ENCODE peak calls at places on chromosomes 16 and 17, in eight cellular contexts. One of them, this sample, is unnamed.

GRCh38 chr17:71163121-71163812 is 957.6 kb upstream of the SOX9 start:
- DNase-seq in body of pancreas: peak
- DNase-seq in AG09309: no peak
- DNase-seq in right cardiac atrium: no peak
- DNase-seq in IMR-90: peak
- DNase-seq in endodermal cell: no peak
- DNase-seq in lung: peak
- DNase-seq in lower leg skin: no peak
- DNase-seq in this sample: no peak

GRCh38 chr17:13727441-13728171 is 125.9 kb upstream of the HS3ST3A1 start:
- DNase-seq in lung: no peak
- DNase-seq in body of pancreas: no peak
- DNase-seq in right cardiac atrium: no peak
- DNase-seq in lower leg skin: no peak
- DNase-seq in AG09309: peak
- DNase-seq in IMR-90: peak
- DNase-seq in endodermal cell: no peak
- DNase-seq in this sample: no peak

GRCh38 chr17:34269969-34270368 is at the start of gene CCL7:
- DNase-seq in endodermal cell: no peak
- DNase-seq in right cardiac atrium: no peak
- DNase-seq in IMR-90: peak
- DNase-seq in lung: no peak
- DNase-seq in AG09309: no peak
- DNase-seq in lower leg skin: no peak
- DNase-seq in body of pancreas: no peak
- DNase-seq in this sample: no peak

GRCh38 chr17:979539-980405 is at the start of gene NXN:
- DNase-seq in body of pancreas: peak
- DNase-seq in endodermal cell: peak
- DNase-seq in lung: peak
- DNase-seq in AG09309: no peak
- DNase-seq in IMR-90: peak
- DNase-seq in right cardiac atrium: peak
- DNase-seq in lower leg skin: peak
- DNase-seq in this sample: peak

GRCh38 chr17:5866978-5867377 is 203.2 kb upstream of the WSCD1 start:
- DNase-seq in AG09309: no peak
- DNase-seq in right cardiac atrium: no peak
- DNase-seq in body of pancreas: no peak
- DNase-seq in lower leg skin: no peak
- DNase-seq in IMR-90: no peak
- DNase-seq in endodermal cell: no peak
- DNase-seq in lung: no peak
- DNase-seq in this sample: no peak

GRCh38 chr16:4265676-4266075 is 7.1 kb downstream of the TFAP4 start:
- DNase-seq in right cardiac atrium: no peak
- DNase-seq in AG09309: no peak
- DNase-seq in endodermal cell: no peak
- DNase-seq in IMR-90: no peak
- DNase-seq in body of pancreas: peak
- DNase-seq in lung: no peak
- DNase-seq in lower leg skin: no peak
- DNase-seq in this sample: no peak

GRCh38 chr16:53982631-53983042 is 278.7 kb downstream of the FTO start:
- DNase-seq in lower leg skin: no peak
- DNase-seq in lung: no peak
- DNase-seq in AG09309: no peak
- DNase-seq in IMR-90: no peak
- DNase-seq in body of pancreas: no peak
- DNase-seq in endodermal cell: no peak
- DNase-seq in right cardiac atrium: no peak
- DNase-seq in this sample: no peak

GRCh38 chr16:15647615-15648014 is 2.4 kb upstream of the NDE1 start:
- DNase-seq in endodermal cell: no peak
- DNase-seq in lower leg skin: no peak
- DNase-seq in right cardiac atrium: no peak
- DNase-seq in body of pancreas: no peak
- DNase-seq in AG09309: no peak
- DNase-seq in lung: no peak
- DNase-seq in IMR-90: no peak
- DNase-seq in this sample: no peak

GRCh38 chr17:34633351-34633750 is 54.0 kb downstream of the TMEM132E start:
- DNase-seq in AG09309: no peak
- DNase-seq in lower leg skin: no peak
- DNase-seq in endodermal cell: peak
- DNase-seq in lung: no peak
- DNase-seq in right cardiac atrium: no peak
- DNase-seq in body of pancreas: no peak
- DNase-seq in IMR-90: no peak
- DNase-seq in this sample: no peak

GRCh38 chr17:39928868-39929651 is 1.5 kb downstream of the LRRC3C start:
- DNase-seq in lower leg skin: no peak
- DNase-seq in AG09309: peak
- DNase-seq in body of pancreas: no peak
- DNase-seq in endodermal cell: no peak
- DNase-seq in lung: no peak
- DNase-seq in IMR-90: peak
- DNase-seq in right cardiac atrium: no peak
- DNase-seq in this sample: no peak

GRCh38 chr17:54864070-54864469 is 36.6 kb upstream of the TOM1L1 start:
- DNase-seq in endodermal cell: no peak
- DNase-seq in AG09309: no peak
- DNase-seq in lower leg skin: no peak
- DNase-seq in body of pancreas: no peak
- DNase-seq in lung: no peak
- DNase-seq in IMR-90: no peak
- DNase-seq in right cardiac atrium: no peak
- DNase-seq in this sample: no peak

GRCh38 chr16:79430129-79430789 is 170.3 kb downstream of the MAF start:
- DNase-seq in AG09309: no peak
- DNase-seq in body of pancreas: no peak
- DNase-seq in lower leg skin: no peak
- DNase-seq in endodermal cell: no peak
- DNase-seq in right cardiac atrium: no peak
- DNase-seq in IMR-90: no peak
- DNase-seq in lung: no peak
- DNase-seq in this sample: no peak

GRCh38 chr16:86670835-86671234 is 92.5 kb downstream of the FOXL1 start:
- DNase-seq in IMR-90: no peak
- DNase-seq in AG09309: no peak
- DNase-seq in right cardiac atrium: no peak
- DNase-seq in endodermal cell: no peak
- DNase-seq in lower leg skin: no peak
- DNase-seq in body of pancreas: no peak
- DNase-seq in lung: no peak
- DNase-seq in this sample: no peak

GRCh38 chr17:75051941-75052340 is 4.9 kb downstream of the KCTD2 start:
- DNase-seq in body of pancreas: no peak
- DNase-seq in lung: no peak
- DNase-seq in IMR-90: no peak
- DNase-seq in endodermal cell: no peak
- DNase-seq in lower leg skin: no peak
- DNase-seq in AG09309: no peak
- DNase-seq in right cardiac atrium: no peak
- DNase-seq in this sample: no peak

GRCh38 chr17:1752425-1752941 is 9.4 kb upstream of the SERPINF1 start:
- DNase-seq in AG09309: no peak
- DNase-seq in right cardiac atrium: no peak
- DNase-seq in lower leg skin: no peak
- DNase-seq in lung: peak
- DNase-seq in endodermal cell: peak
- DNase-seq in IMR-90: no peak
- DNase-seq in body of pancreas: peak
- DNase-seq in this sample: no peak

GRCh38 chr16:65961491-65962143 is 404.9 kb upstream of the CDH5 start:
- DNase-seq in body of pancreas: no peak
- DNase-seq in lower leg skin: no peak
- DNase-seq in lung: no peak
- DNase-seq in endodermal cell: no peak
- DNase-seq in right cardiac atrium: no peak
- DNase-seq in IMR-90: peak
- DNase-seq in AG09309: no peak
- DNase-seq in this sample: no peak

GRCh38 chr16:65842067-65842466 is 524.4 kb upstream of the CDH5 start:
- DNase-seq in endodermal cell: no peak
- DNase-seq in AG09309: no peak
- DNase-seq in IMR-90: peak
- DNase-seq in right cardiac atrium: no peak
- DNase-seq in lung: no peak
- DNase-seq in lower leg skin: no peak
- DNase-seq in body of pancreas: no peak
- DNase-seq in this sample: no peak

GRCh38 chr17:51152766-51153209 is 571 bp upstream of the NME1 start:
- DNase-seq in body of pancreas: no peak
- DNase-seq in AG09309: no peak
- DNase-seq in right cardiac atrium: no peak
- DNase-seq in endodermal cell: no peak
- DNase-seq in lung: no peak
- DNase-seq in IMR-90: peak
- DNase-seq in lower leg skin: no peak
- DNase-seq in this sample: no peak

GRCh38 chr16:67858448-67858993 is 11.0 kb upstream of the CENPT start:
- DNase-seq in lung: no peak
- DNase-seq in body of pancreas: no peak
- DNase-seq in endodermal cell: no peak
- DNase-seq in lower leg skin: no peak
- DNase-seq in IMR-90: no peak
- DNase-seq in right cardiac atrium: no peak
- DNase-seq in AG09309: no peak
- DNase-seq in this sample: no peak

GRCh38 chr16:19410435-19411153 is 7.1 kb upstream of the TMC5 start:
- DNase-seq in lower leg skin: no peak
- DNase-seq in IMR-90: no peak
- DNase-seq in AG09309: no peak
- DNase-seq in lung: peak
- DNase-seq in body of pancreas: peak
- DNase-seq in right cardiac atrium: peak
- DNase-seq in endodermal cell: peak
- DNase-seq in this sample: peak

GRCh38 chr16:83200005-83200779 is 573.4 kb downstream of the CDH13 start:
- DNase-seq in right cardiac atrium: peak
- DNase-seq in AG09309: no peak
- DNase-seq in endodermal cell: peak
- DNase-seq in IMR-90: peak
- DNase-seq in body of pancreas: no peak
- DNase-seq in lung: no peak
- DNase-seq in lower leg skin: no peak
- DNase-seq in this sample: no peak

GRCh38 chr16:80924372-80924978 is 82.2 kb downstream of the CMC2 start:
- DNase-seq in right cardiac atrium: peak
- DNase-seq in lower leg skin: no peak
- DNase-seq in body of pancreas: peak
- DNase-seq in endodermal cell: peak
- DNase-seq in AG09309: no peak
- DNase-seq in lung: no peak
- DNase-seq in IMR-90: peak
- DNase-seq in this sample: no peak

GRCh38 chr17:17841620-17842025 is 4.8 kb upstream of the SREBF1 start:
- DNase-seq in right cardiac atrium: no peak
- DNase-seq in lower leg skin: no peak
- DNase-seq in body of pancreas: peak
- DNase-seq in lung: peak
- DNase-seq in endodermal cell: peak
- DNase-seq in AG09309: no peak
- DNase-seq in IMR-90: no peak
- DNase-seq in this sample: no peak
- H3K4me3 ChIP-seq in right cardiac atrium: no peak
- H3K4me3 ChIP-seq in lower leg skin: no peak
- H3K4me3 ChIP-seq in body of pancreas: no peak
- H3K4me3 ChIP-seq in lung: no peak
- H3K4me3 ChIP-seq in endodermal cell: no peak
- H3K4me3 ChIP-seq in AG09309: no peak
- H3K4me3 ChIP-seq in IMR-90: no peak
- H3K4me3 ChIP-seq in this sample: no peak

GRCh38 chr16:89052191-89052787 is 41.4 kb upstream of the ACSF3 start:
- DNase-seq in right cardiac atrium: no peak
- DNase-seq in lower leg skin: no peak
- DNase-seq in body of pancreas: no peak
- DNase-seq in lung: no peak
- DNase-seq in AG09309: no peak
- DNase-seq in IMR-90: no peak
- DNase-seq in endodermal cell: no peak
- DNase-seq in this sample: peak
- H3K4me3 ChIP-seq in right cardiac atrium: no peak
- H3K4me3 ChIP-seq in lower leg skin: peak
- H3K4me3 ChIP-seq in body of pancreas: no peak
- H3K4me3 ChIP-seq in lung: no peak
- H3K4me3 ChIP-seq in AG09309: peak
- H3K4me3 ChIP-seq in IMR-90: peak
- H3K4me3 ChIP-seq in endodermal cell: no peak
- H3K4me3 ChIP-seq in this sample: peak

GRCh38 chr16:9695152-9695551 is 487.1 kb downstream of the GRIN2A start:
- DNase-seq in AG09309: no peak
- DNase-seq in lung: no peak
- DNase-seq in endodermal cell: peak
- DNase-seq in body of pancreas: no peak
- DNase-seq in lower leg skin: no peak
- DNase-seq in right cardiac atrium: no peak
- DNase-seq in IMR-90: no peak
- DNase-seq in this sample: no peak

GRCh38 chr16:9683677-9684076 is 498.6 kb downstream of the GRIN2A start:
- DNase-seq in endodermal cell: no peak
- DNase-seq in IMR-90: no peak
- DNase-seq in lung: no peak
- DNase-seq in lower leg skin: no peak
- DNase-seq in body of pancreas: no peak
- DNase-seq in right cardiac atrium: no peak
- DNase-seq in AG09309: no peak
- DNase-seq in this sample: no peak

GRCh38 chr16:9687737-9688319 is 494.4 kb downstream of the GRIN2A start:
- DNase-seq in right cardiac atrium: no peak
- DNase-seq in lower leg skin: no peak
- DNase-seq in lung: no peak
- DNase-seq in endodermal cell: no peak
- DNase-seq in AG09309: no peak
- DNase-seq in IMR-90: no peak
- DNase-seq in body of pancreas: peak
- DNase-seq in this sample: no peak

DNA sequence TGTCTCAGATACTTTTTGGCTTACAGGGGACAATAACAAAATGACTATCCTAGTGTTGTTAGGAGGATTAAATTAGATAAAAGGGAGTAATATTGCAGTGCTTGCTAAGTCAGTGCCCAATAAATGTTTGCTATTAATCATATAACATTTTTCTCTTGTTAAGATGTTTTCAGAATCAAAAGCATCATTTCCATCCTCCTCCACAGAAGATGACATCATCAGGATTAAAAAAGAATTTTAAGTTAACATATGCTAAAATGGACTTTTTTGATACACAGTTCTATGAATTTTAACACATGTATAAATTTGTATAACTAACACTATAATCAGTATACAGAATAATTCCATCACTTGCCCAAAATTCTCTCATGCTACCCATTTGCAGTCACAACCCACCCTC is 492.6 kb downstream of the GRIN2A start:
- DNase-seq in lung: no peak
- DNase-seq in lower leg skin: no peak
- DNase-seq in IMR-90: no peak
- DNase-seq in right cardiac atrium: no peak
- DNase-seq in endodermal cell: no peak
- DNase-seq in body of pancreas: no peak
- DNase-seq in AG09309: no peak
- DNase-seq in this sample: no peak
- H3K4me3 ChIP-seq in lung: no peak
- H3K4me3 ChIP-seq in lower leg skin: no peak
- H3K4me3 ChIP-seq in IMR-90: no peak
- H3K4me3 ChIP-seq in right cardiac atrium: no peak
- H3K4me3 ChIP-seq in endodermal cell: no peak
- H3K4me3 ChIP-seq in body of pancreas: no peak
- H3K4me3 ChIP-seq in AG09309: no peak
- H3K4me3 ChIP-seq in this sample: no peak

GRCh38 chr17:10718547-10718946 is 11.3 kb downstream of the TMEM220 start:
- DNase-seq in IMR-90: no peak
- DNase-seq in body of pancreas: no peak
- DNase-seq in endodermal cell: no peak
- DNase-seq in right cardiac atrium: no peak
- DNase-seq in lung: no peak
- DNase-seq in lower leg skin: no peak
- DNase-seq in AG09309: no peak
- DNase-seq in this sample: no peak
- H3K4me3 ChIP-seq in IMR-90: no peak
- H3K4me3 ChIP-seq in body of pancreas: no peak
- H3K4me3 ChIP-seq in endodermal cell: no peak
- H3K4me3 ChIP-seq in right cardiac atrium: no peak
- H3K4me3 ChIP-seq in lung: no peak
- H3K4me3 ChIP-seq in lower leg skin: no peak
- H3K4me3 ChIP-seq in AG09309: no peak
- H3K4me3 ChIP-seq in this sample: no peak

This sample was measured in breast epithelium.